ENCODE peak calls at places on chromosomes 4 and X, in ten cellular contexts. H, A, V, Y, D, F, T, M, P and N are unnamed samples.

GRCh38 chr4:55363618-55364420 is 17.8 kb downstream of the SRD5A3 start:
- DNase-seq in P (no peak), Y (no peak), V (peak), M (no peak), F (no peak), D (no peak), H (no peak), T (no peak), A (no peak), N (peak)

GRCh38 chr4:73870260-73870659 is 1.1 kb downstream of the CXCL1 start:
- DNase-seq in F (no peak), P (peak), Y (no peak), H (no peak), A (no peak), M (no peak), V (no peak), T (peak), D (no peak), N (no peak)

GRCh38 chrX:56994375-56995270 is 718 bp downstream of the SPIN3 start:
- DNase-seq in D (no peak), V (peak), M (no peak), P (no peak), Y (peak), A (no peak), T (no peak), F (peak), H (peak), N (peak)

GRCh38 chrX:69264134-69264533 is 98.9 kb upstream of the PJA1 start:
- DNase-seq in T (no peak), H (no peak), F (no peak), V (peak), D (no peak), A (no peak), M (no peak), P (peak), Y (no peak), N (no peak)

GRCh38 chr4:164888096-164888495 is 11.1 kb downstream of the APELA start:
- DNase-seq in T (no peak), M (no peak), P (no peak), V (no peak), F (no peak), D (no peak), A (no peak), Y (no peak), H (no peak), N (no peak)

GRCh38 chrX:71917621-71918341 is 7.1 kb downstream of the NHSL2 start:
- DNase-seq in A (no peak), D (no peak), Y (peak), H (no peak), F (peak), T (no peak), P (peak), V (no peak), M (no peak), N (peak)

GRCh38 chr4:20251061-20251795 is 477 bp upstream of the SLIT2 start:
- DNase-seq in F (peak), M (no peak), T (no peak), V (no peak), P (no peak), A (no peak), Y (no peak), H (peak), D (no peak), N (no peak)

GRCh38 chr4:169931996-169932395 is 94.2 kb downstream of the MFAP3L start:
- DNase-seq in M (peak), D (no peak), H (no peak), A (no peak), T (no peak), V (no peak), F (no peak), Y (no peak), P (no peak), N (no peak)

GRCh38 chr4:95018845-95019244 is 261.1 kb downstream of the BMPR1B start:
- DNase-seq in A (no peak), P (no peak), H (no peak), D (no peak), Y (no peak), T (no peak), M (no peak), F (no peak), V (no peak), N (no peak)

GRCh38 chrX:1883772-1884171 is 268.9 kb downstream of the ASMT start:
- DNase-seq in V (no peak), A (no peak), D (no peak), T (no peak), Y (peak), P (peak), F (no peak), H (no peak), M (no peak), N (no peak)

GRCh38 chrX:39613997-39614679 is 483.6 kb downstream of the BCOR start:
- DNase-seq in T (peak), V (peak), F (no peak), Y (no peak), P (peak), A (no peak), D (no peak), M (no peak), H (peak), N (no peak)

GRCh38 chrX:10564484-10564883 is 55.9 kb downstream of the MID1 start:
- DNase-seq in Y (no peak), H (no peak), A (no peak), P (no peak), T (no peak), M (no peak), D (no peak), V (no peak), F (no peak), N (no peak)

GRCh38 chrX:31423575-31424284 is 351.9 kb upstream of the FTHL17 start:
- DNase-seq in M (peak), P (peak), A (peak), D (no peak), Y (peak), F (peak), V (peak), T (peak), H (peak), N (peak)

GRCh38 chr4:100106982-100107381 is 83.3 kb downstream of the DDIT4L start:
- DNase-seq in P (no peak), D (no peak), A (no peak), V (no peak), M (no peak), F (no peak), Y (no peak), H (no peak), T (no peak), N (no peak)

GRCh38 chr4:140711910-140712309 is 44.3 kb downstream of the TBC1D9 start:
- DNase-seq in F (no peak), A (no peak), M (no peak), H (no peak), V (no peak), T (no peak), P (peak), D (no peak), Y (no peak), N (no peak)

GRCh38 chr4:149183638-149184037 is 632.0 kb downstream of the IQCM start:
- DNase-seq in F (no peak), P (peak), H (no peak), V (peak), A (no peak), M (no peak), Y (no peak), D (no peak), T (no peak), N (no peak)

GRCh38 chr4:7659429-7660175 is 224.9 kb upstream of the PSAPL1 start:
- DNase-seq in V (no peak), T (no peak), A (no peak), Y (no peak), P (no peak), H (no peak), D (no peak), M (no peak), F (no peak), N (no peak)